ENCODE peak calls at places on chromosomes 16 and 17, in five cellular contexts. C, U, K, N and Q are unnamed samples.

GRCh38 chr17:46117117-46117516 is 76.1 kb downstream of the KANSL1 start:
- DNase-seq in C (no peak), U (no peak), K (no peak), N (no peak), Q (no peak)

GRCh38 chr17:45318561-45319230 is 1.9 kb upstream of the MAP3K14 start:
- DNase-seq in C (no peak), U (no peak), K (no peak), N (peak; percentile 56), Q (no peak)

GRCh38 chr17:32341141-32341856 is 674 bp downstream of the C17orf75 start:
- DNase-seq in C (peak; percentile 55), U (no peak), K (no peak), N (no peak), Q (no peak)

GRCh38 chr17:50817142-50817751 is 18.1 kb upstream of the WFIKKN2 start:
- DNase-seq in C (peak; percentile 64), U (no peak), K (no peak), N (peak; percentile 68), Q (peak; percentile 84)

GRCh38 chr17:77322284-77322533 is 181.4 kb downstream of the SEC14L1 start:
- DNase-seq in C (no peak), U (no peak), K (no peak), N (no peak), Q (peak; percentile 45)

GRCh38 chr17:31074772-31075538 is 19.8 kb upstream of the NF1 start:
- DNase-seq in C (no peak), U (no peak), K (no peak), N (no peak), Q (no peak)

GRCh38 chr17:76156662-76156991 is 15.6 kb upstream of the FOXJ1 start:
- DNase-seq in C (no peak), U (no peak), K (no peak), N (no peak), Q (no peak)

GRCh38 chr17:51397361-51398127 is 137.2 kb downstream of the UTP18 start:
- DNase-seq in C (no peak), U (no peak), K (no peak), N (no peak), Q (no peak)

GRCh38 chr16:21611546-21612384 is 12.4 kb downstream of the METTL9 start:
- DNase-seq in C (no peak), U (no peak), K (no peak), N (no peak), Q (no peak)

GRCh38 chr17:70172921-70173320 is 3.6 kb downstream of the KCNJ2 start:
- DNase-seq in C (no peak), U (no peak), K (no peak), N (no peak), Q (no peak)

GRCh38 chr16:65667013-65667578 is 545.2 kb upstream of the CDH11 start:
- DNase-seq in C (no peak), U (no peak), K (no peak), N (no peak), Q (no peak)

GRCh38 chr17:45136846-45137560 is 1.5 kb downstream of the ACBD4 start:
- DNase-seq in C (no peak), U (no peak), K (no peak), N (no peak), Q (no peak)

GRCh38 chr16:800834-801488 is 427 bp upstream of the GNG13 start:
- DNase-seq in C (no peak), U (no peak), K (no peak), N (no peak), Q (no peak)

GRCh38 chr17:63311416-63311937 is 134.6 kb downstream of the CYB561 start:
- DNase-seq in C (no peak), U (no peak), K (no peak), N (no peak), Q (no peak)

GRCh38 chr17:42920106-42920900 is 19.7 kb downstream of the G6PC1 start:
- DNase-seq in C (peak; percentile 21), U (no peak), K (no peak), N (no peak), Q (no peak)

GRCh38 chr17:17058304-17058703 is 16.0 kb downstream of the MPRIP start:
- DNase-seq in C (no peak), U (no peak), K (peak; percentile 27), N (peak; percentile 17), Q (no peak)

GRCh38 chr16:648071-648785 is 937 bp upstream of the WDR90 start:
- DNase-seq in C (peak; percentile 93), U (no peak), K (no peak), N (peak; percentile 83), Q (peak; percentile 88)

GRCh38 chr16:396605-397004 is 394 bp upstream of the NME4 start:
- DNase-seq in C (peak; percentile 41), U (no peak), K (peak; percentile 80), N (no peak), Q (no peak)

GRCh38 chr16:80948886-80949502 is 57.7 kb downstream of the CMC2 start:
- DNase-seq in C (peak; percentile 79), U (no peak), K (no peak), N (no peak), Q (peak; percentile 70)

GRCh38 chr17:42891539-42892152 is 9.0 kb upstream of the G6PC1 start:
- DNase-seq in C (peak; percentile 50), U (peak; percentile 9), K (peak; percentile 89), N (peak; percentile 56), Q (no peak)

GRCh38 chr16:47258874-47259461 is 115.2 kb upstream of the NETO2 start:
- DNase-seq in C (no peak), U (no peak), K (no peak), N (no peak), Q (no peak)

GRCh38 chr17:55134486-55135157 is 130.1 kb upstream of the HLF start:
- DNase-seq in C (no peak), U (no peak), K (no peak), N (no peak), Q (no peak)

GRCh38 chr16:68005786-68006286 is 6.6 kb upstream of the DPEP2 start:
- DNase-seq in C (no peak), U (peak; percentile 34), K (no peak), N (peak; percentile 31), Q (peak; percentile 70)

GRCh38 chr16:50267151-50267631 is 840 bp downstream of the ADCY7 start:
- DNase-seq in C (no peak), U (no peak), K (peak; percentile 59), N (no peak), Q (no peak)

GRCh38 chr17:17146791-17147406 is 59.2 kb downstream of the PLD6 start:
- DNase-seq in C (peak; percentile 36), U (no peak), K (no peak), N (no peak), Q (no peak)

GRCh38 chr17:74280093-74280513 is 6.1 kb downstream of the DNAI2 start:
- DNase-seq in C (no peak), U (no peak), K (no peak), N (no peak), Q (no peak)

DNA sequence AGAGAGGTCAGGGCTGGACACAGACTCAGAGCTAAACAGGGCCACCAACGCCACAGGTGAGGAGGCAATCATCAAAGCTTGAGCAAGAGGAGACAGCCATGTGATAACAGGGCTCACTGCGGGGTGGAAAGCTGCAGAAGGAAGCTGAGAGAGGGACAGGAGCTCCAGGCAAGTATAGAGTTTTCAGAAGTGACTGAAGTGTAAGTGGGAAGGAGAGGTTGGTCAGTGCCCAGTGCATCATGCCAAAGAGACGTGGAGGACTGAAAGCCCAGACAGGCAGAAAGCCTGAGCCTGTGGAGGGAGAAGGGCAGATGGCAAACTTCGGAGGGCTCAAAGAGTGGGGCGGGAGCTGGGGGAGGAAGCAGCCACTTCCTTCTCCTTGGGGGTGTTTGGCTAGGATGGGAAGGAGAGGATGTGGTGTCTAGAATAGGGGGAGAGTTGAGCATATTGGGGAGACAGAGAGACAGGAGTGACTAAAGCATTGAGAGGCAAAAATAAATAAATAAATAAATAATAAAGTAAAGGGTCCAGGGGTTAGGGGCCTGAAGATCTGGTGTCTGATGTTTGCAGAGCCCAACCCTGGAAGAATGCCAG is 2.6 kb downstream of the KIFC3 start:
- DNase-seq in C (no peak), U (no peak), K (no peak), N (no peak), Q (no peak)
- H3K27ac ChIP-seq in C (peak overlapping the region; percentile 96), U (no peak overlapping the region), K (no peak overlapping the region), N (peak overlapping the region; percentile 88), Q (peak overlapping the region; percentile 63)

DNA sequence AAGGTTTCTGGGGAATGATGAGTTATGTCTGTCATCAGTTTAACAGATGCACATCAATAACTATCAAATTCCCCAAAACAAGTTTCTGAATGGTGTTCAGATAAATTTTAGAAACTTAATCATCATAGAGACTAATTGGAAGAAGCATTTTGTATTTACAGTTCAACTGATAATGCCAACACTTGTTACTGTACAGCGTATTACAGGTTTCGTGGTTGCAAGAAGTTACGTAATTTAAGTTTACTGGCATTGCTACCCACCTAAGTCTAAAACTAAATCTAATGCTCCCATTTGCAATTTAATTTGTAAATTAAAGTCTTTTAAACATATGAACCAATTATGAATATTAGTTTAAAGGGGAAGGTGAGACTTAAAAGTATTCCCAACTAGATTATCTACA is 3.0 kb downstream of the SRSF1 start:
- DNase-seq in C (no peak), U (no peak), K (no peak), N (no peak), Q (no peak)
- H3K4me3 ChIP-seq in C (no peak overlapping the region), U (no peak overlapping the region), K (no peak overlapping the region), N (no peak overlapping the region), Q (no peak overlapping the region)

GRCh38 chr17:72751746-72752145 is 340.7 kb downstream of the SLC39A11 start:
- DNase-seq in C (no peak), U (no peak), K (no peak), N (no peak), Q (no peak)
- H3K27ac ChIP-seq in C (no peak overlapping the region), U (no peak overlapping the region), K (no peak overlapping the region), N (no peak overlapping the region), Q (no peak overlapping the region)

GRCh38 chr16:70805787-70806186 is 4.8 kb upstream of the VAC14 start:
- DNase-seq in C (no peak), U (no peak), K (no peak), N (no peak), Q (no peak)

GRCh38 chr16:70805380-70805779 is 4.4 kb upstream of the VAC14 start:
- DNase-seq in C (no peak), U (no peak), K (no peak), N (no peak), Q (no peak)

GRCh38 chr16:70809392-70810060 is 8.6 kb upstream of the VAC14 start:
- DNase-seq in C (no peak), U (no peak), K (no peak), N (no peak), Q (no peak)

GRCh38 chr16:70804729-70805169 is 3.8 kb upstream of the VAC14 start:
- DNase-seq in C (no peak), U (no peak), K (no peak), N (no peak), Q (no peak)

DNA sequence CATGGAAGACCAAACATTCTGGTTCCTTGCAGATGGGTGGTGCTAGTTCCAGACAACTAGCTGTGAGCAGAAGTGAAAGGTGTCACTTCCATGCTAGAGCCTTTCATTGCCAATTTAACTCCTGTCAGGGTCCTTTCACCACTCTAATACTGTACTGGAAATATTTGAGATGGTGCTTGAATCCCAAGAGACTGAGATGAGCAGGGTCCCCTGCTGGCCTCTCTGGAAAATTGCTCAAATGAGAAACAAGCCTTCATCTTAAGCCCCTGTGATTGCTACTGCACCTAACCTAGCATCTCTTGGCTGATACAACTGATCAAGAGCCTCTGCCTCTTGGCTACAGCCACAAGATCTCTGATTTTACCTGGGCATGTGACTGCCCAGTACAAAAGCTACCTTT is 7.4 kb upstream of the VAC14 start:
- DNase-seq in C (no peak), U (no peak), K (no peak), N (no peak), Q (no peak)
- H3K4me3 ChIP-seq in C (no peak overlapping the region), U (no peak overlapping the region), K (no peak overlapping the region), N (no peak overlapping the region), Q (no peak overlapping the region)